ENCODE peak calls at places on chromosomes 4 and X, in four cellular contexts. P, A, Y and W are unnamed samples.

GRCh38 chrX:8090482-8090881 is 80.6 kb downstream of the VCX2 start:
- DNase-seq in Y (no peak), A (no peak), P (no peak), W (no peak)

GRCh38 chrX:19990225-19990518 is 689 bp downstream of the BCLAF3 start:
- DNase-seq in P (no peak), Y (no peak), A (no peak), W (no peak)

GRCh38 chrX:71991164-71991563 is 80.5 kb downstream of the NHSL2 start:
- DNase-seq in Y (no peak), A (no peak), P (no peak), W (no peak)

GRCh38 chr4:53929955-53930798 is 134.2 kb downstream of the CHIC2 start:
- DNase-seq in A (peak), Y (peak), P (peak), W (peak)

GRCh38 chrX:4243759-4244158 is 530.3 kb upstream of the PRKX start:
- DNase-seq in Y (no peak), A (no peak), P (no peak), W (no peak)

GRCh38 chr4:152100378-152101201 is 339.8 kb upstream of the GATB start:
- DNase-seq in Y (no peak), A (no peak), P (no peak), W (no peak)

GRCh38 chr4:113524096-113524495 is 237.4 kb downstream of the CAMK2D start:
- DNase-seq in P (no peak), Y (no peak), A (no peak), W (no peak)

GRCh38 chr4:9962611-9963314 is 58.5 kb downstream of the SLC2A9 start:
- DNase-seq in P (no peak), A (no peak), Y (no peak), W (no peak)

GRCh38 chr4:152665691-152666410 is 13.9 kb downstream of the TMEM154 start:
- DNase-seq in P (no peak), Y (no peak), A (no peak), W (no peak)

GRCh38 chr4:14284578-14284977 is 657.1 kb upstream of the BOD1L1 start:
- DNase-seq in A (no peak), Y (no peak), P (no peak), W (no peak)

GRCh38 chr4:122765702-122766352 is 33.3 kb downstream of the BBS12 start:
- DNase-seq in A (no peak), P (no peak), Y (peak), W (no peak)

GRCh38 chr4:88159137-88159725 is 792 bp upstream of the ABCG2 start:
- DNase-seq in P (no peak), Y (no peak), A (no peak), W (no peak)

GRCh38 chr4:4480685-4481393 is 61.0 kb downstream of the STX18 start:
- DNase-seq in A (peak), P (no peak), Y (no peak), W (no peak)

GRCh38 chrX:123846598-123847038 is 13.2 kb upstream of the XIAP start:
- DNase-seq in P (no peak), Y (peak), A (no peak), W (no peak)

GRCh38 chrX:101430457-101431078 is 22.5 kb downstream of the HNRNPH2 start:
- DNase-seq in Y (no peak), P (no peak), A (no peak), W (no peak)

GRCh38 chr4:185654311-185654710 is 119.0 kb upstream of the PDLIM3 start:
- DNase-seq in A (no peak), Y (no peak), P (no peak), W (no peak)

GRCh38 chr4:32958586-32958985 is 2238.4 kb downstream of the PCDH7 start:
- DNase-seq in A (no peak), Y (no peak), P (no peak), W (no peak)

GRCh38 chr4:140005699-140006098 is 148.3 kb downstream of the MAML3 start:
- DNase-seq in Y (no peak), P (no peak), A (no peak), W (no peak)

GRCh38 chrX:153457136-153457825 is 11.4 kb upstream of the TREX2 start:
- DNase-seq in P (no peak), Y (no peak), A (no peak), W (no peak)

GRCh38 chr4:6425911-6426310 is 46.5 kb downstream of the PPP2R2C start:
- DNase-seq in Y (no peak), P (no peak), A (no peak), W (no peak)

GRCh38 chrX:101450951-101451350 is 34.3 kb upstream of the ARMCX4 start:
- DNase-seq in Y (no peak), A (peak), P (no peak), W (no peak)

GRCh38 chrX:32480019-32480418 is 731.3 kb downstream of the DMD start:
- DNase-seq in Y (no peak), P (no peak), A (no peak), W (no peak)